ENCODE peak calls at places on chromosomes 13 and 19, in eight cellular contexts. F is adrenal gland; Q is tibial artery; A is suprapubic skin; S is cardiac muscle cell; U is lung; I is Peyer's patch; K is effector memory CD4-positive, alpha-beta T cell. H is an unnamed sample. For H3K4me1, the result is how much of the 10 kb centered on the place peaks cover.

GRCh38 chr13:74132768-74133656 is 1.2 kb downstream of the KLF12 start:
- DNase-seq in Q (peak), A (peak), K (peak), I (peak), F (no peak), S (peak), U (no peak), H (peak)

GRCh38 chr19:44455100-44455499 is 6.8 kb upstream of the ZNF229 start:
- DNase-seq in Q (no peak), A (no peak), S (no peak), U (no peak), I (no peak), F (no peak), K (no peak), H (no peak)

GRCh38 chr13:50668044-50668443 is 175.4 kb downstream of the DLEU7 start:
- DNase-seq in S (no peak), K (no peak), F (no peak), A (no peak), I (no peak), U (no peak), Q (no peak), H (no peak)

GRCh38 chr19:10503002-10503789 is at the start of gene KEAP1:
- DNase-seq in U (peak), F (no peak), Q (peak), I (peak), S (peak), K (no peak), A (no peak), H (no peak)

GRCh38 chr13:37526710-37527446 is 71.7 kb downstream of the POSTN start:
- DNase-seq in U (no peak), Q (no peak), A (no peak), F (no peak), K (no peak), I (no peak), S (peak), H (no peak)

GRCh38 chr13:40692946-40693345 is 26.5 kb upstream of the FOXO1 start:
- DNase-seq in F (no peak), K (no peak), U (no peak), I (no peak), Q (no peak), S (peak), A (no peak), H (no peak)

GRCh38 chr19:12034610-12035009 is 869 bp downstream of the ZNF433 start:
- DNase-seq in A (no peak), I (no peak), Q (no peak), K (no peak), S (no peak), U (no peak), F (no peak), H (no peak)

GRCh38 chr13:52845334-52845761 is 3.1 kb downstream of the PCDH8 start:
- DNase-seq in K (no peak), I (no peak), Q (no peak), S (no peak), A (no peak), U (no peak), F (no peak), H (no peak)

GRCh38 chr19:51448011-51448744 is 10.1 kb downstream of the SIGLEC8 start:
- DNase-seq in U (no peak), A (no peak), K (no peak), I (no peak), F (no peak), Q (no peak), S (no peak), H (no peak)

GRCh38 chr13:94658926-94659649 is 53.3 kb downstream of the SOX21 start:
- DNase-seq in F (no peak), S (no peak), I (no peak), U (no peak), Q (no peak), K (no peak), A (no peak), H (no peak)

GRCh38 chr13:106484755-106485193 is 50.7 kb downstream of the EFNB2 start:
- DNase-seq in F (no peak), S (peak), Q (peak), U (no peak), K (no peak), I (no peak), A (no peak), H (no peak)

GRCh38 chr19:45825917-45826893 is 11.1 kb upstream of the RSPH6A start:
- DNase-seq in S (no peak), U (no peak), K (no peak), F (no peak), Q (no peak), I (no peak), A (no peak), H (no peak)

GRCh38 chr19:29404951-29405727 is 120.7 kb upstream of the VSTM2B start:
- DNase-seq in I (no peak), S (no peak), F (no peak), Q (peak), K (no peak), U (no peak), A (no peak), H (no peak)

GRCh38 chr19:49910179-49910578 is 13.5 kb upstream of the IL4I1 start:
- DNase-seq in A (no peak), K (no peak), F (no peak), I (no peak), Q (no peak), U (no peak), S (no peak), H (no peak)

GRCh38 chr19:43619262-43620060 is at the start of gene ZNF428:
- DNase-seq in U (peak), Q (peak), K (peak), I (peak), F (peak), A (peak), S (peak), H (peak)

GRCh38 chr13:95494082-95494681 is 58.3 kb upstream of the CLDN10 start:
- DNase-seq in Q (no peak), S (peak), I (no peak), F (no peak), A (no peak), K (no peak), U (no peak), H (no peak)

GRCh38 chr13:39130298-39130697 is 92.0 kb downstream of the NHLRC3 start:
- DNase-seq in S (no peak), F (no peak), A (no peak), U (no peak), Q (no peak), I (no peak), K (no peak), H (no peak)

GRCh38 chr13:113883921-113884804 is 20.3 kb upstream of the GAS6 start:
- DNase-seq in Q (no peak), K (no peak), S (no peak), A (peak), I (no peak), F (no peak), U (no peak), H (no peak)

GRCh38 chr19:17762505-17763229 is 11.4 kb downstream of the FCHO1 start:
- DNase-seq in K (no peak), A (no peak), S (peak), U (no peak), I (no peak), Q (no peak), F (no peak), H (no peak)

GRCh38 chr13:26540319-26540718 is 17.2 kb upstream of the WASF3 start:
- DNase-seq in U (no peak), S (no peak), I (no peak), K (no peak), A (no peak), Q (no peak), F (no peak), H (no peak)

GRCh38 chr13:97122381-97122996 is 99.6 kb upstream of the MBNL2 start:
- DNase-seq in U (no peak), S (peak), K (no peak), Q (no peak), A (no peak), F (no peak), I (no peak), H (no peak)

GRCh38 chr13:96052655-96053002 is 572 bp downstream of the UGGT2 start:
- DNase-seq in A (no peak), U (no peak), S (peak), Q (no peak), K (no peak), F (no peak), I (no peak), H (no peak)

GRCh38 chr13:41352935-41353801 is 42.1 kb downstream of the NAA16 start:
- DNase-seq in F (no peak), A (no peak), U (no peak), I (no peak), Q (no peak), S (peak), K (peak), H (no peak)

GRCh38 chr19:47848871-47849473 is 10.1 kb upstream of the TPRX2 start:
- DNase-seq in Q (no peak), A (no peak), I (peak), F (no peak), U (no peak), K (no peak), S (peak), H (no peak)

GRCh38 chr19:34224996-34225658 is 29.2 kb upstream of the GARRE1 start:
- DNase-seq in U (no peak), Q (no peak), S (peak), K (no peak), I (no peak), F (no peak), A (no peak), H (no peak)

DNA sequence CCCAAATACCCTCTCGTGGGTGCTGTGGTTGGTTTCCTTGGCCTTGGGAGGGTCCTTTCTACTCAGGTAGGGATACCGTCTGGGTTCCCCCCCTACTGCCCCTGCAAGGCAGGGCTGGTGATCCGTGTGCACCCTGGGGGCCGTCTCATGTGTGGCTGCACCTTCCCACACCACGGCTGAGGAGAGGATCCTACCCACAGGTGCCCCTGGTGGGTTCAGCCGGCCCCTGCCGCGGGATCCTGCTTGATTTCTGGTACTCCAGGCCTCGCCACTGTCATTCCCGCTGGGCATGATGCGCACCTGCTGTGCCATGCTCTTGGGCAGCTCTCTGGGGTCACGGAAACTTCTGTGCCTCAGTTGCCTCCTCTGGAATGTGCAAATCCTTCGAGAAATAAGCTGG is 30.8 kb downstream of the EFNA2 start:
- DNase-seq in I (no peak), Q (no peak), F (no peak), A (no peak), U (no peak), S (no peak), K (no peak), H (no peak)
- H3K4me1 ChIP-seq in I (under half), Q (under half), F (under half), A (under half), U (under half), S (under half), K (under half), H (under half)

DNA sequence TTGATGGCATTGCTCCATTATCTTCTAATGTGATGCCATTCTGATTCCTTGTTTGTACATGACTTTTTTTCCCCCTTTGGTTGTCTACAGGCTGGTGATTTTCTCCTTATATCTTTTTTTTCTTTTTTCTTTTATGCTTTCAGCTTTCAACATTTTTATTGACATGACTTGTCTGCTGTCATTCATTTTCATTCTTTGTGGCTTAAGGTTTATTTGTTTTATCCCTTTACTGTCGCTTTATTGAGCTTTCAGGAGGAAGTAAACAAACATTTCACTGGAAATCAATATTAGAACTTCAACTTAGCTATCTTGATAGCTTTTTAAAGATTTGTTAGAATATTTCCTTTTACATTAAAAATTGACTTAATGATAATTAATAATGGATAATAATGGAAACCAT is 9.7 kb downstream of the ITM2B start:
- DNase-seq in Q (no peak), U (no peak), S (no peak), K (no peak), F (no peak), I (no peak), A (no peak), H (no peak)
- H3K4me1 ChIP-seq in Q (under half), U (under half), S (under half), K (under half), F (under half), I (under half), A (half or more), H (half or more)

DNA sequence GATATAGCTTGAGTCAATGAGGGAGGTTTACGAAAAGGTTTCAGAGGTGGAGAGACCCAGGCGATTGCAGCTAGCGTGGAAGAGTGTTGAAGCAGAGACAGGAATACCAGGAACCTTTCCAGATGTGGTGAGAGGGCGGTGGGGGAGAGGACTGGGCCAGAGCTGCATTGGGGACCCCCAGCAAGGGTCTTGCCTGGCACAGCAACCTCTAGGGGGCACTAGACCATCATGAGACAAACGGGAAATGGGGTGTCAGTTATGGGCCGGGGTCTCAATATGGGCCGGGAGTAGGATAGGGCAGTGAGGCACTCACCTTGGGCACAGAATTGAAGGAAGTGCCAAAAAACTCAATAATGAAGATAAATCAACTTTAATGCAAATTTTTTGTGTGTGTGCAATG is 2.1 kb upstream of the LRP3 start:
- DNase-seq in I (no peak), S (no peak), U (no peak), F (no peak), K (no peak), A (peak), Q (no peak), H (no peak)
- H3K4me1 ChIP-seq in I (under half), S (under half), U (under half), F (under half), K (under half), A (under half), Q (under half), H (under half)

GRCh38 chr19:15252398-15253018 is 20.3 kb upstream of the EPHX3 start:
- DNase-seq in I (no peak), S (peak), A (no peak), F (no peak), U (no peak), Q (peak), K (no peak), H (no peak)
- H3K4me1 ChIP-seq in I (under half), S (under half), A (half or more), F (under half), U (under half), Q (under half), K (under half), H (half or more)

GRCh38 chr13:21043898-21044297 is 17.5 kb downstream of the LATS2 start:
- DNase-seq in U (no peak), F (peak), K (no peak), S (peak), A (no peak), Q (no peak), I (no peak), H (no peak)
- H3K4me1 ChIP-seq in U (under half), F (under half), K (under half), S (under half), A (under half), Q (under half), I (under half), H (half or more)

DNA sequence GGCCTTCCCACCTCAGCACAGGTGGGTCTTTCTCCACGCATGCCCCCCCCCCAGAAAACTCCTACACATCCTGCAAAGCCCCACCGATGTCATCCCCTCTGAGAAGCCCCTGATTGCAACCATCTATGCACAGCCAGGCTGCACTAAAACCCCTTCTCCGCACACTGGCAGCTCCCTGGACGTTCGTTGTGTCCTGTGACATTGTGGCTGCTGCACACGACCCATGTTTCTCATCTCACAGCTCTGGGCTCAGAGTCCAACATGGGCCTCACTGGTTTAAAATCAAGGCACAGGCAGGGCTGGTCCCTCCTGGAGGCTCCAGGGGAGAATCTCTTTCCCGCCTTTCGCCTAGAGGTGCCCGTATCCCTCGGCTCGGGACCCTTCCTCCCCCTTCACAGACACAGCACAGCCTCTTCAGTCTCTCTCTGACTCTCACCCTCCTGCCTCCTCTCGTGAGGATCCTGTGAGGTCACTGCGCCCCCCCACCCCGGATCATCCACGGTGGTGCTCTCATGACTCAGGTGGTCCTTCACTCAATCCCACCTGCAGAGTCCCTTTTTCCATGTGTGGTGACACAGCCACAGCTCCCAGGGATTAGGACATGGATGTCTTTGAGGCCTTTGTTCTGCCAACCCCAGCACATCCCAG is 71.2 kb downstream of the GADD45B start:
- DNase-seq in S (no peak), A (no peak), U (no peak), F (no peak), K (no peak), I (no peak), Q (no peak), H (no peak)
- H3K4me1 ChIP-seq in S (under half), A (half or more), U (under half), F (under half), K (under half), I (under half), Q (under half), H (half or more)

GRCh38 chr13:98564204-98564603 is 12.7 kb downstream of the STK24 start:
- DNase-seq in K (no peak), I (no peak), S (no peak), U (no peak), A (no peak), F (no peak), Q (no peak), H (no peak)

GRCh38 chr13:98563071-98563470 is 13.8 kb downstream of the STK24 start:
- DNase-seq in I (peak), F (no peak), K (no peak), U (no peak), Q (no peak), S (no peak), A (no peak), H (no peak)

GRCh38 chr13:98567140-98567539 is 9.8 kb downstream of the STK24 start:
- DNase-seq in K (no peak), A (no peak), Q (no peak), S (no peak), F (no peak), U (no peak), I (no peak), H (no peak)

GRCh38 chr13:98570929-98571372 is 6.0 kb downstream of the STK24 start:
- DNase-seq in K (peak), I (peak), U (peak), S (no peak), A (no peak), Q (no peak), F (peak), H (peak)

DNA sequence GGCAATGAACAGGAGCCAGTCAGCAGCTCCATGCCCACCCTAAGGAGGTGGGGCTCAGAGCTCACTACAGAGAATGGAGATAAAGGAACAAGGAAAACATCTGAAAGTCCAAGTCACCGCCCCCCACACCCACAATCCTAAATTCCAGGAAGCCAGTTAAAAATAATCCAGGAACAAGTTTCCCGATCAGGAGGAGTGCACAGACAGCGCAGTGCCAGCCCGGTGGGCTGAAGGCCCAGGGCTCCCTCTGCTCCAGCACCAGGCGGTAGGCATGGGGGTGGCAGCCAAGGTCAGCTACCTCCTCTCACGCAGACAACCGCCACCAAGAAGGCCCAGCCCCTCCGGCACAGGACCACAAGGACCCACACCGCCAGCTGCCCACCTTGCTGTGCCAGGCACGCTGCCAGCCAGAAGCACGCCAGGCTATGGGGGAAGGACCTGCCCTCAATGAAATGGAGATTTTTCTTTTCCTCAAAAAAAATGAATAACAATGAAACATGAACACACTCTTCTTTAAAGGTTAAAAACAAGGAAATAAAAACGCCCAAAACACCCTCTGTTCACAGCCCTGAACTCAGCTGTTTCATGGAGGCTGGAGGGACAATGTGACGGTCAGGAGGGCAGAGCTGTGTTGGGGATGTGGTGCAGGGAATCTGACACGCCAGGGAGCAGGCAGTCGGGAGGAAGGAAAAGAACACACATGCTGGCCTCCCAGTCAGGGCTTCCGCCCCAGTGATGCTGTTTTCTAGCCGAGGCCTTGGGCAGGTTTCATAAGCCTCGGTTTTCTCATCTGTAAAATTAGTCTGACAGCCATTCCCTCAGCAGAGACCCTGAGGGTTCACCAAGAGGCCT is 11.0 kb downstream of the STK24 start:
- DNase-seq in Q (no peak), I (no peak), K (no peak), S (peak), F (no peak), U (no peak), A (no peak), H (peak)
- H3K4me1 ChIP-seq in Q (under half), I (half or more), K (half or more), S (under half), F (under half), U (under half), A (half or more), H (half or more)

H was measured in gastrocnemius medialis.